ENCODE peak calls at places on chromosomes 3 and 15, in eight cellular contexts. G, K, H, Q, N, W, F and T are unnamed samples.

GRCh38 chr3:10196389-10197052 is 31.8 kb downstream of the IRAK2 start:
- DNase-seq in G (no peak), K (peak; percentile 79), H (no peak), Q (peak; percentile 65), N (no peak), W (no peak), F (no peak), T (peak; percentile 67)

GRCh38 chr15:80494311-80494710 is 90.1 kb downstream of the ARNT2 start:
- DNase-seq in G (no peak), K (no peak), H (no peak), Q (peak; percentile 36), N (no peak), W (no peak), F (no peak), T (peak; percentile 65)

GRCh38 chr3:124607163-124607562 is 123.1 kb upstream of the UMPS start:
- DNase-seq in G (no peak), K (no peak), H (no peak), Q (peak; percentile 38), N (no peak), W (no peak), F (no peak), T (peak; percentile 76)

GRCh38 chr15:50675524-50676144 is 11.0 kb downstream of the TRPM7 start:
- DNase-seq in G (no peak), K (no peak), H (no peak), Q (peak; percentile 55), N (no peak), W (no peak), F (no peak), T (peak; percentile 80)

GRCh38 chr15:43249699-43250203 is 17.0 kb downstream of the TGM5 start:
- DNase-seq in G (no peak), K (no peak), H (no peak), Q (peak; percentile 79), N (no peak), W (no peak), F (no peak), T (peak; percentile 11)

GRCh38 chr3:58464875-58465274 is 27.0 kb upstream of the KCTD6 start:
- DNase-seq in G (no peak), K (no peak), H (no peak), Q (no peak), N (no peak), W (no peak), F (no peak), T (no peak)

GRCh38 chr3:151156618-151157216 is 46.3 kb downstream of the GPR171 start:
- DNase-seq in G (peak; percentile 49), K (no peak), H (no peak), Q (peak; percentile 64), N (no peak), W (no peak), F (no peak), T (peak; percentile 70)

GRCh38 chr3:176739169-176739568 is 458.1 kb downstream of the TBL1XR1 start:
- DNase-seq in G (no peak), K (no peak), H (no peak), Q (peak; percentile 39), N (no peak), W (no peak), F (no peak), T (peak; percentile 28)

GRCh38 chr15:99578809-99579208 is 13.0 kb downstream of the MEF2A start:
- DNase-seq in G (no peak), K (no peak), H (no peak), Q (no peak), N (no peak), W (no peak), F (no peak), T (peak; percentile 22)
- H3K9me3 ChIP-seq in G (peaks cover 1% of the 10 kb centered on the region), K (no peaks in the 10 kb centered on the region), H (no peaks in the 10 kb centered on the region), Q (no peaks in the 10 kb centered on the region), N (no peaks in the 10 kb centered on the region), W (no peaks in the 10 kb centered on the region), F (no peaks in the 10 kb centered on the region), T (no peaks in the 10 kb centered on the region)

GRCh38 chr3:50623840-50624474 is 7.0 kb downstream of the MAPKAPK3 start:
- DNase-seq in G (peak; percentile 91), K (no peak), H (no peak), Q (no peak), N (no peak), W (no peak), F (no peak), T (peak; percentile 20)
- H3K4me1 ChIP-seq in G (peaks cover 100% of the 10 kb centered on the region), K (no peaks in the 10 kb centered on the region), H (peaks cover 57% of the 10 kb centered on the region), Q (peaks cover 34% of the 10 kb centered on the region), N (peaks cover 43% of the 10 kb centered on the region), W (no peaks in the 10 kb centered on the region), F (peaks cover 33% of the 10 kb centered on the region), T (peaks cover 23% of the 10 kb centered on the region)

GRCh38 chr3:78026429-78026828 is 986.5 kb downstream of the ROBO2 start:
- DNase-seq in G (no peak), K (no peak), H (no peak), Q (peak; percentile 31), N (no peak), W (no peak), F (no peak), T (no peak)

GRCh38 chr3:78025916-78026315 is 986.0 kb downstream of the ROBO2 start:
- DNase-seq in G (no peak), K (no peak), H (no peak), Q (no peak), N (no peak), W (no peak), F (no peak), T (no peak)

GRCh38 chr3:78022232-78022631 is 982.3 kb downstream of the ROBO2 start:
- DNase-seq in G (no peak), K (no peak), H (no peak), Q (no peak), N (no peak), W (no peak), F (no peak), T (no peak)

GRCh38 chr3:78023257-78023656 is 983.4 kb downstream of the ROBO2 start:
- DNase-seq in G (no peak), K (no peak), H (no peak), Q (no peak), N (no peak), W (no peak), F (no peak), T (no peak)
- H3K9me3 ChIP-seq in G (no peaks in the 10 kb centered on the region), K (no peaks in the 10 kb centered on the region), H (no peaks in the 10 kb centered on the region), Q (no peaks in the 10 kb centered on the region), N (no peaks in the 10 kb centered on the region), W (no peaks in the 10 kb centered on the region), F (no peaks in the 10 kb centered on the region), T (no peaks in the 10 kb centered on the region)

GRCh38 chr15:59410448-59410896 is 27.5 kb upstream of the FAM81A start:
- DNase-seq in G (no peak), K (no peak), H (peak; percentile 12), Q (no peak), N (no peak), W (no peak), F (peak; percentile 51), T (no peak)
- H3K4me1 ChIP-seq in G (no peaks in the 10 kb centered on the region), K (no peaks in the 10 kb centered on the region), H (no peaks in the 10 kb centered on the region), Q (peaks cover 7% of the 10 kb centered on the region), N (no peaks in the 10 kb centered on the region), W (no peaks in the 10 kb centered on the region), F (no peaks in the 10 kb centered on the region), T (no peaks in the 10 kb centered on the region)

GRCh38 chr15:25054943-25055342 is 100.2 kb downstream of the SNRPN start:
- DNase-seq in G (no peak), K (no peak), H (no peak), Q (no peak), N (no peak), W (no peak), F (no peak), T (no peak)

GRCh38 chr15:25054329-25054728 is 99.5 kb downstream of the SNRPN start:
- DNase-seq in G (no peak), K (no peak), H (no peak), Q (no peak), N (peak; percentile 24), W (peak; percentile 9), F (peak; percentile 19), T (no peak)

GRCh38 chr15:25051399-25052154 is 96.8 kb downstream of the SNRPN start:
- DNase-seq in G (no peak), K (no peak), H (no peak), Q (no peak), N (peak; percentile 21), W (peak; percentile 3), F (no peak), T (no peak)

GRCh38 chr15:25052191-25052999 is 97.6 kb downstream of the SNRPN start:
- DNase-seq in G (no peak), K (no peak), H (no peak), Q (no peak), N (peak; percentile 22), W (peak; percentile 10), F (peak; percentile 15), T (no peak)

GRCh38 chr15:25053000-25053815 is 98.4 kb downstream of the SNRPN start:
- DNase-seq in G (no peak), K (no peak), H (no peak), Q (no peak), N (peak; percentile 24), W (peak; percentile 12), F (peak; percentile 11), T (no peak)
- H3K9me3 ChIP-seq in G (peaks cover 94% of the 10 kb centered on the region), K (peaks cover 100% of the 10 kb centered on the region), H (peaks cover 9% of the 10 kb centered on the region), Q (peaks cover 94% of the 10 kb centered on the region), N (peaks cover 88% of the 10 kb centered on the region), W (peaks cover 100% of the 10 kb centered on the region), F (peaks cover 100% of the 10 kb centered on the region), T (peaks cover 98% of the 10 kb centered on the region)

GRCh38 chr15:63830113-63830512 is 3.6 kb downstream of the HERC1 start:
- DNase-seq in G (no peak), K (no peak), H (no peak), Q (no peak), N (no peak), W (no peak), F (no peak), T (no peak)
- H3K4me1 ChIP-seq in G (peaks cover 29% of the 10 kb centered on the region), K (no peaks in the 10 kb centered on the region), H (peaks cover 12% of the 10 kb centered on the region), Q (peaks cover 5% of the 10 kb centered on the region), N (peaks cover 8% of the 10 kb centered on the region), W (no peaks in the 10 kb centered on the region), F (peaks cover 21% of the 10 kb centered on the region), T (peaks cover 20% of the 10 kb centered on the region)

DNA sequence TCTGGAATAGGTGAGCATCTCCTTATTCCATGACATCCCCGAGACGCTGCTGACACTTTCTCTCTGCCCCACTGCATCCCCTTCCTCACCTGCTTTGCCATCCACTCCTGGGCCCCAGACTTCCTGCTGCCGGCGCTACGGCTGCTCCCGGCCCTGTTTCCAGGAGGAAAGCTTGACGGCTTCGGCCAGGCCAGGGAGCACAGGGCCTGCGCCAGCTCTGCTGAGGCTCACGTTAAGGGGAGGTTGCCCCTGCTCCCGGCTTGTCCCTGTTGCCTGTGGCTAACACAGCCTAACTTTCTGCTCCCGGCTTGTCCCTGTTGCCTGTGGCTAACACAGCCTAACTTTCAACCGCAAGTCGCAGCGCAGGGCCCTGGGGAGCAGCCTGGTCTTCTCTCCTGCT is 177.3 kb upstream of the RGMA start:
- DNase-seq in G (no peak), K (no peak), H (no peak), Q (no peak), N (no peak), W (no peak), F (no peak), T (no peak)
- H3K9me3 ChIP-seq in G (peaks cover 3% of the 10 kb centered on the region), K (peaks cover 6% of the 10 kb centered on the region), H (no peaks in the 10 kb centered on the region), Q (peaks cover 23% of the 10 kb centered on the region), N (peaks cover 16% of the 10 kb centered on the region), W (peaks cover 15% of the 10 kb centered on the region), F (peaks cover 5% of the 10 kb centered on the region), T (peaks cover 29% of the 10 kb centered on the region)